ENCODE peak calls at places on chromosomes 11 and 22, in ten cellular contexts. I is astrocyte of the spinal cord; X is AG04450; U is effector memory CD4-positive, alpha-beta T cell; Q is left ventricle myocardium inferior; V is transverse colon; F is CD8-positive, alpha-beta memory T cell; G is CD4-positive, CD25-positive, alpha-beta regulatory T cell; L is WERI-Rb-1; E is GM23338. Y is an unnamed sample.

GRCh38 chr11:28400236-28401100 is 292.3 kb downstream of the METTL15 start:
- DNase-seq in U (no peak), X (peak), Q (no peak), E (no peak), I (peak), L (no peak), F (no peak), V (no peak), G (no peak), Y (no peak)

GRCh38 chr11:10688401-10688800 is 5.2 kb downstream of the IRAG1 start:
- DNase-seq in E (peak), F (no peak), V (no peak), G (no peak), Q (no peak), L (peak), U (no peak), X (no peak), I (peak), Y (no peak)

GRCh38 chr22:38193580-38193979 is 8.2 kb upstream of the MAFF start:
- DNase-seq in V (no peak), I (no peak), Q (peak), L (no peak), F (no peak), X (no peak), E (no peak), G (no peak), U (no peak), Y (no peak)

GRCh38 chr11:65720237-65720934 is at the start of gene RNASEH2C:
- DNase-seq in L (peak), F (peak), E (peak), I (peak), V (peak), G (peak), U (peak), X (peak), Q (peak), Y (peak)

GRCh38 chr11:85857098-85857497 is 1.9 kb downstream of the CCDC83 start:
- DNase-seq in G (no peak), F (no peak), V (no peak), I (no peak), Q (no peak), X (no peak), E (no peak), U (no peak), L (no peak), Y (no peak)

GRCh38 chr22:19802001-19802880 is 41.7 kb downstream of the TBX1 start:
- DNase-seq in X (no peak), I (no peak), U (no peak), L (no peak), E (no peak), V (no peak), Q (peak), F (no peak), G (no peak), Y (no peak)

GRCh38 chr11:120096326-120096725 is 41.6 kb downstream of the TRIM29 start:
- DNase-seq in L (no peak), G (no peak), I (no peak), U (no peak), X (no peak), E (no peak), F (no peak), V (no peak), Q (no peak), Y (no peak)

GRCh38 chr11:122804161-122804560 is 34.1 kb upstream of the CRTAM start:
- DNase-seq in V (no peak), Q (no peak), L (no peak), F (no peak), G (no peak), E (no peak), U (no peak), X (no peak), I (peak), Y (no peak)

GRCh38 chr11:26331911-26332571 is at the start of gene ANO3:
- DNase-seq in F (no peak), G (no peak), L (peak), I (peak), E (peak), X (peak), V (peak), Q (peak), U (no peak), Y (no peak)

GRCh38 chr22:27970596-27971220 is 51.7 kb upstream of the PITPNB start:
- DNase-seq in L (no peak), V (no peak), G (no peak), I (no peak), X (no peak), E (no peak), U (no peak), Q (no peak), F (no peak), Y (no peak)

GRCh38 chr22:46491936-46492335 is 45.5 kb downstream of the CELSR1 start:
- DNase-seq in X (no peak), I (no peak), E (no peak), U (no peak), G (no peak), Q (no peak), L (no peak), F (no peak), V (no peak), Y (no peak)

DNA sequence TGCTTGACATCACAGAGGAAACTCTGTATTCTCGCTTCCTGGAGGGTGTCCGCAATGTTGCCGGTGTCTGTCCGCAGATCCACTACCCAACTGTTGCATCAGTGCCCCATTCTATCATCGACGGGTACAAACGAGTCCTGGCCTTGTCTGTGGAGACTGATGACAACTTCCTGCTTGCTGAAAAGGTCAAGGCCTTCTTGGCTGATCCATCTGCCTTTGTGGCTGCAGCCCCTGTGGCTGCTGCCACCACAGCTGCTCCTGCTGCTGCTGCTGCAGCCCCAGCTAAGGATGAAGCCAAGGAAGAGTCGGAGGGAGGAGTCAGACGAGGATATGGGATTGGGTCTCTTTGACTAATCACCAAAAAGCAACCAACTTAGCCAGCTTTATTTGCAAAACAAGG is 42.9 kb upstream of the DAGLA start:
- DNase-seq in I (no peak), G (no peak), E (no peak), V (no peak), Q (no peak), F (no peak), U (no peak), L (no peak), X (no peak), Y (no peak)
- H3K4me3 ChIP-seq in I (no peak), G (no peak), E (no peak), V (no peak), Q (no peak), F (no peak), U (no peak), L (no peak), X (no peak), Y (no peak)

DNA sequence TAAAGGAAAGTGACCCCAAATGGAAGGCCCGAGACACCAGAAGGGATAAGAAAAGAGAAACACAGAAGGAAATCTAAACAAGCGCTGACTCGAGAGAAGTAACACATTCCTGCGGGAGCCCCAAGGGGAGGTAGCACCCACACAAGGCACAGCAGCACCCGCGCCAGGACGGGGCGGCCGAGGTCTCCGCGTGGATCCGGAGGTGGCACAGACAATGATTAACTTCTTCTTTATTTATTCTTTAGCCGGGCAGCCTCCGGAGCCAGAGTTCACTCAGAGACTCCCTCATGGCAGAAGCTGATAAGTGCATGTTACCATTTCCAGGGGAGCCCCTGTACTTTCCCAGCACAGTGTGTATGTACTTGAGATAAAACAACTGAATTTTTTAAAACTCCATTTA is 5.1 kb downstream of the TOLLIP start:
- DNase-seq in Q (no peak), F (no peak), I (no peak), X (no peak), U (no peak), G (no peak), L (no peak), E (no peak), V (peak), Y (no peak)
- H3K4me3 ChIP-seq in Q (no peak), F (no peak), I (no peak), X (no peak), U (no peak), G (no peak), L (no peak), E (no peak), V (no peak), Y (no peak)

GRCh38 chr11:77179681-77180080 is 51.6 kb downstream of the MYO7A start:
- DNase-seq in L (no peak), U (no peak), I (no peak), V (no peak), E (no peak), G (no peak), X (no peak), Q (no peak), F (no peak), Y (no peak)
- H3K4me3 ChIP-seq in L (no peak), U (no peak), I (no peak), V (no peak), E (no peak), G (no peak), X (no peak), Q (no peak), F (no peak), Y (no peak)

GRCh38 chr11:130315354-130315970 is 745 bp upstream of the ZBTB44 start:
- DNase-seq in E (peak), L (no peak), F (peak), G (peak), U (peak), V (peak), X (no peak), Q (peak), I (no peak), Y (no peak)
- H3K4me3 ChIP-seq in E (peak), L (peak), F (peak), G (peak), U (peak), V (no peak), X (peak), Q (peak), I (peak), Y (peak)

GRCh38 chr22:26902401-26903029 is 245.1 kb downstream of the MIAT start:
- DNase-seq in G (no peak), I (no peak), F (no peak), U (no peak), E (no peak), L (no peak), Q (no peak), X (no peak), V (no peak), Y (no peak)

GRCh38 chr22:26904483-26904882 is 247.1 kb downstream of the MIAT start:
- DNase-seq in L (no peak), I (no peak), U (no peak), V (no peak), G (no peak), X (no peak), F (no peak), E (peak), Q (no peak), Y (no peak)

GRCh38 chr22:26905076-26905475 is 247.7 kb downstream of the MIAT start:
- DNase-seq in G (no peak), X (no peak), E (no peak), I (no peak), U (no peak), L (no peak), Q (no peak), V (no peak), F (no peak), Y (no peak)

GRCh38 chr22:26901228-26901816 is 243.9 kb downstream of the MIAT start:
- DNase-seq in X (no peak), Q (no peak), V (no peak), F (no peak), U (no peak), G (no peak), I (no peak), L (no peak), E (no peak), Y (no peak)

DNA sequence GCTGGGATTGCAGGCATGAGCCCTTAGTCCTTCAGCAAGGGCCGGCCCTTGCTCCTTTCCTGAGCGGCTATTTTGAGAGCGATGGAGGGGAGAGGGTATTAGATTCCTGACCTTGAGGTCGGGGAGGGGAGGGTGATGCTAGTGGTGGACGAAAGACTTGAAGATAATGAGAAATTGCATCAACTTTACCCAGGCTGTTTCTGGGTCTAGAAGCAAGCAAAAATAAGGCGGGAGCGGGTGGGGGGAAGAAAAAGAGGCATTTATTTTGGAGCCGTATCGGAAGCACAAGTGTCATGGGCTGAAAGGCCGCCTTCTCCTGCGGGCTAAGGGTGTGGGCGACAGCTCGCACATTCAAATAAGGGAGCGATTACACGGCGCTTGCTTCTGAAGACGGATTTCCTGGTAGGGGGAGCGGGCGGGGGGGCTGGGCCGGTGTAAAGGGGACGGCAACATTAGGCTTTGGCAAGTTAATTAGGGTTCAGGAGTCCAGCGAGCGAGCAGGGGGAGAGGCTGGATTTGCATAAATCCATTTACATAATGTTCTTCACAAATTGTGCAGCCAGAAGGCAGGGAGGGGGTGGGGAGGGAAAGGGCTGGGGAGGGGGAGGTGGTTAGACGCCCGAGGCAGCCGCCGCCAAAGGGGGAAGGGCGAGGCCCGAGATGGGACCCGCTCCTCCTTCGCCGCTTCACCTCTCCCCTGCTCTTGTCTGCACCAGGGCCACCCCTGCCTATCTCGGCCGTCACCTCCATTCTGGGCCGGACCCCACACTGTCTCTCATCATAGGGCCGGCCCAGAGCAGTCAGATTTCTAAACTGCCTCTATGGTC is 245.9 kb downstream of the MIAT start:
- DNase-seq in X (no peak), G (no peak), I (no peak), F (no peak), V (peak), L (peak), E (peak), U (no peak), Q (no peak), Y (no peak)
- H3K4me3 ChIP-seq in X (no peak), G (no peak), I (no peak), F (no peak), V (no peak), L (peak), E (peak), U (no peak), Q (peak), Y (no peak)

GRCh38 chr11:74948898-74949747 is at the start of the genes SPCS2 and XRRA1:
- DNase-seq in U (peak), F (peak), G (peak), V (peak), Q (peak), I (peak), L (peak), E (peak), X (peak), Y (peak)

GRCh38 chr11:74949748-74950127 is 672 bp downstream of the SPCS2 start:
- DNase-seq in E (peak), V (no peak), Q (no peak), F (peak), L (no peak), I (peak), G (no peak), U (no peak), X (no peak), Y (no peak)

GRCh38 chr11:74952752-74953151 is 3.7 kb downstream of the SPCS2 start:
- DNase-seq in E (no peak), X (no peak), Q (no peak), L (no peak), G (no peak), U (no peak), V (no peak), F (no peak), I (no peak), Y (no peak)

GRCh38 chr11:74950374-74950969 is 1.4 kb downstream of the SPCS2 start:
- DNase-seq in E (no peak), U (no peak), X (no peak), F (no peak), L (peak), I (no peak), V (no peak), Q (no peak), G (no peak), Y (no peak)

DNA sequence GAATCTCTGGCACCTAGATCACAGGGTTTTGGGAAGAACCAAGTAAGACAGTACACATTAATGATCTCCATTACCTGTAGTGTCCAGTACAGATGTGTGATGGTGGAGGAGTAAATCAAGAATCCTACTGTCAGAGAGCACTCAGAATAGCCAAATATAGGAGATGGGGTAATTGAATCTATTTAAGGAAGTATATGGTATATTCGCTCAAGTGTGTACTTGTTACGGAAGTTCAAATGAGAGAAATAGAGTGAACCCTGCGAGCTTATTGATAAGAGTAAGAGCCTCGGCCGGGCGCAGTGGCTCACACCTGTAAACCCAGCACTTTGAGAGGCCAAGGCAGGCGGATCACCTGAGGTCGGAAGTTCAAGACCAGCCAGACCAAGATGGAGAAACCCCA is 2.2 kb downstream of the SPCS2 start:
- DNase-seq in I (no peak), G (no peak), E (no peak), F (no peak), L (no peak), Q (no peak), X (no peak), U (no peak), V (no peak), Y (no peak)
- H3K4me3 ChIP-seq in I (no peak), G (peak), E (peak), F (no peak), L (no peak), Q (peak), X (no peak), U (no peak), V (no peak), Y (no peak)

DNA sequence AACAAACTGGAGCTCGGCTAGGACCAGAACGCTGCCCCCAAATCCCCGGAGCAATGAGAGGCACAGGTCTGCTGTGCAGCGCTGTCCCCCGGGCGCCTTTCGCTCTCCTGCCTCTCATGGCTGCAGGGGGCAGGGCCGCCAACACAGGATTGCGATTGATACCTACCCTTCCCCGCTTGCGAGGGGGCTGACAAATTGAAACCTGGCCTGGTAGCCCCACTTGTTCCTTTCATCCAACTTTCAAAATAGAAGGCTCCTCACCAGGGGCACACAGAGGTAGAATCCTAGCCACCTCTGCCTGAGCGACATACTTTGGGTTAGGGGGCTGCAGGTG is 642 bp upstream of the CASTOR1 start:
- DNase-seq in V (no peak), U (no peak), F (no peak), I (no peak), X (no peak), L (no peak), E (peak), G (no peak), Q (no peak), Y (no peak)
- H3K4me3 ChIP-seq in V (no peak), U (peak), F (peak), I (peak), X (peak), L (peak), E (peak), G (peak), Q (peak), Y (peak)

Y was measured in ascending aorta.